ENCODE peak calls at places on chromosomes 11 and 22, in nine cellular contexts. One of them, this sample, is unnamed.

GRCh38 chr11:117882539-117882938 is 6.1 kb upstream of the FXYD6 start:
- DNase-seq in prostate gland: no peak
- DNase-seq in neural crest cell: no peak
- DNase-seq in fibroblast of lung: no peak
- DNase-seq in cardiac fibroblast: no peak
- DNase-seq in mucosa of descending colon: no peak
- DNase-seq in B cell: no peak
- DNase-seq in AG10803: no peak
- DNase-seq in cardiac muscle cell: no peak
- DNase-seq in this sample: no peak

GRCh38 chr11:79413258-79413657 is 27.6 kb downstream of the TENM4 start:
- DNase-seq in neural crest cell: peak; percentile 31
- DNase-seq in prostate gland: no peak
- DNase-seq in mucosa of descending colon: peak; percentile 53
- DNase-seq in cardiac muscle cell: peak; percentile 93
- DNase-seq in fibroblast of lung: peak; percentile 93
- DNase-seq in AG10803: peak; percentile 98
- DNase-seq in B cell: no peak
- DNase-seq in cardiac fibroblast: peak; percentile 90
- DNase-seq in this sample: peak; percentile 13

GRCh38 chr11:26112190-26112715 is 219.7 kb upstream of the ANO3 start:
- DNase-seq in AG10803: no peak
- DNase-seq in neural crest cell: no peak
- DNase-seq in cardiac fibroblast: no peak
- DNase-seq in B cell: no peak
- DNase-seq in prostate gland: no peak
- DNase-seq in fibroblast of lung: no peak
- DNase-seq in cardiac muscle cell: no peak
- DNase-seq in mucosa of descending colon: no peak
- DNase-seq in this sample: no peak

GRCh38 chr22:42721045-42721434 is 370 bp upstream of the A4GALT start:
- DNase-seq in cardiac fibroblast: no peak
- DNase-seq in fibroblast of lung: no peak
- DNase-seq in AG10803: peak; percentile 29
- DNase-seq in prostate gland: no peak
- DNase-seq in cardiac muscle cell: peak; percentile 21
- DNase-seq in B cell: no peak
- DNase-seq in mucosa of descending colon: no peak
- DNase-seq in neural crest cell: no peak
- DNase-seq in this sample: no peak

GRCh38 chr11:48184452-48184851 is 32.2 kb upstream of the OR4B1 start:
- DNase-seq in B cell: no peak
- DNase-seq in fibroblast of lung: no peak
- DNase-seq in prostate gland: no peak
- DNase-seq in AG10803: no peak
- DNase-seq in neural crest cell: no peak
- DNase-seq in mucosa of descending colon: no peak
- DNase-seq in cardiac fibroblast: no peak
- DNase-seq in cardiac muscle cell: no peak
- DNase-seq in this sample: no peak

GRCh38 chr11:8260202-8260996 is 3.3 kb downstream of the LMO1 start:
- DNase-seq in mucosa of descending colon: no peak
- DNase-seq in prostate gland: no peak
- DNase-seq in B cell: no peak
- DNase-seq in fibroblast of lung: no peak
- DNase-seq in neural crest cell: no peak
- DNase-seq in cardiac fibroblast: no peak
- DNase-seq in cardiac muscle cell: no peak
- DNase-seq in AG10803: no peak
- DNase-seq in this sample: no peak

GRCh38 chr11:2211113-2211971 is 39.7 kb upstream of the TH start:
- DNase-seq in fibroblast of lung: no peak
- DNase-seq in neural crest cell: no peak
- DNase-seq in cardiac fibroblast: no peak
- DNase-seq in B cell: no peak
- DNase-seq in cardiac muscle cell: no peak
- DNase-seq in mucosa of descending colon: peak; percentile 57
- DNase-seq in AG10803: no peak
- DNase-seq in prostate gland: peak; percentile 3
- DNase-seq in this sample: no peak

GRCh38 chr11:95703059-95703458 is 86.5 kb downstream of the FAM76B start:
- DNase-seq in B cell: no peak
- DNase-seq in cardiac fibroblast: no peak
- DNase-seq in AG10803: no peak
- DNase-seq in cardiac muscle cell: no peak
- DNase-seq in prostate gland: no peak
- DNase-seq in neural crest cell: no peak
- DNase-seq in mucosa of descending colon: no peak
- DNase-seq in fibroblast of lung: no peak
- DNase-seq in this sample: no peak

GRCh38 chr22:24413271-24413670 is 14.1 kb upstream of the ADORA2A start:
- DNase-seq in mucosa of descending colon: no peak
- DNase-seq in prostate gland: no peak
- DNase-seq in fibroblast of lung: no peak
- DNase-seq in AG10803: no peak
- DNase-seq in cardiac muscle cell: no peak
- DNase-seq in neural crest cell: no peak
- DNase-seq in cardiac fibroblast: no peak
- DNase-seq in B cell: no peak
- DNase-seq in this sample: no peak

GRCh38 chr11:30016588-30017363 is at the start of gene KCNA4:
- DNase-seq in prostate gland: no peak
- DNase-seq in neural crest cell: peak; percentile 46
- DNase-seq in AG10803: peak; percentile 0
- DNase-seq in B cell: peak; percentile 23
- DNase-seq in fibroblast of lung: no peak
- DNase-seq in cardiac muscle cell: peak; percentile 53
- DNase-seq in mucosa of descending colon: no peak
- DNase-seq in cardiac fibroblast: no peak
- DNase-seq in this sample: peak; percentile 62
- TF ChIP-seq CTCF in prostate gland: no peak
- TF ChIP-seq CTCF in neural crest cell: peak; percentile 60
- TF ChIP-seq CTCF in AG10803: no peak
- TF ChIP-seq CTCF in B cell: no peak
- TF ChIP-seq CTCF in fibroblast of lung: no peak
- TF ChIP-seq CTCF in cardiac muscle cell: no peak
- TF ChIP-seq CTCF in mucosa of descending colon: no peak
- TF ChIP-seq CTCF in cardiac fibroblast: no peak
- TF ChIP-seq CTCF in this sample: peak; percentile 57

GRCh38 chr11:70229737-70230136 is 26.6 kb downstream of the FADD start:
- DNase-seq in neural crest cell: no peak
- DNase-seq in AG10803: no peak
- DNase-seq in cardiac muscle cell: no peak
- DNase-seq in mucosa of descending colon: no peak
- DNase-seq in prostate gland: no peak
- DNase-seq in B cell: no peak
- DNase-seq in cardiac fibroblast: no peak
- DNase-seq in fibroblast of lung: no peak
- DNase-seq in this sample: no peak

GRCh38 chr11:70230840-70231710 is 28.0 kb downstream of the FADD start:
- DNase-seq in prostate gland: no peak
- DNase-seq in mucosa of descending colon: no peak
- DNase-seq in cardiac muscle cell: no peak
- DNase-seq in neural crest cell: no peak
- DNase-seq in B cell: no peak
- DNase-seq in fibroblast of lung: no peak
- DNase-seq in cardiac fibroblast: no peak
- DNase-seq in AG10803: no peak
- DNase-seq in this sample: no peak

GRCh38 chr11:70230151-70230839 is 27.2 kb downstream of the FADD start:
- DNase-seq in fibroblast of lung: no peak
- DNase-seq in B cell: no peak
- DNase-seq in mucosa of descending colon: no peak
- DNase-seq in AG10803: peak; percentile 21
- DNase-seq in prostate gland: no peak
- DNase-seq in cardiac muscle cell: peak; percentile 27
- DNase-seq in cardiac fibroblast: peak; percentile 38
- DNase-seq in neural crest cell: no peak
- DNase-seq in this sample: no peak

GRCh38 chr11:70225629-70226582 is 22.8 kb downstream of the FADD start:
- DNase-seq in AG10803: no peak
- DNase-seq in B cell: no peak
- DNase-seq in mucosa of descending colon: peak; percentile 93
- DNase-seq in cardiac fibroblast: no peak
- DNase-seq in cardiac muscle cell: peak; percentile 52
- DNase-seq in neural crest cell: no peak
- DNase-seq in fibroblast of lung: peak; percentile 19
- DNase-seq in prostate gland: no peak
- DNase-seq in this sample: no peak

GRCh38 chr11:70226967-70227366 is 23.9 kb downstream of the FADD start:
- DNase-seq in AG10803: no peak
- DNase-seq in fibroblast of lung: no peak
- DNase-seq in cardiac muscle cell: no peak
- DNase-seq in B cell: no peak
- DNase-seq in prostate gland: no peak
- DNase-seq in neural crest cell: no peak
- DNase-seq in cardiac fibroblast: peak; percentile 43
- DNase-seq in mucosa of descending colon: no peak
- DNase-seq in this sample: peak; percentile 47
- TF ChIP-seq CTCF in AG10803: no peak
- TF ChIP-seq CTCF in fibroblast of lung: peak; percentile 14
- TF ChIP-seq CTCF in cardiac muscle cell: no peak
- TF ChIP-seq CTCF in B cell: no peak
- TF ChIP-seq CTCF in prostate gland: no peak
- TF ChIP-seq CTCF in neural crest cell: peak; percentile 31
- TF ChIP-seq CTCF in cardiac fibroblast: peak; percentile 38
- TF ChIP-seq CTCF in mucosa of descending colon: no peak
- TF ChIP-seq CTCF in this sample: peak; percentile 43

GRCh38 chr11:27472398-27473016 is at the start of gene LGR4:
- DNase-seq in mucosa of descending colon: peak; percentile 95
- DNase-seq in fibroblast of lung: peak; percentile 90
- DNase-seq in prostate gland: peak; percentile 98
- DNase-seq in cardiac muscle cell: peak; percentile 97
- DNase-seq in neural crest cell: peak; percentile 82
- DNase-seq in cardiac fibroblast: peak; percentile 92
- DNase-seq in B cell: peak; percentile 78
- DNase-seq in AG10803: peak; percentile 89
- DNase-seq in this sample: peak; percentile 88
- TF ChIP-seq CTCF in mucosa of descending colon: no peak
- TF ChIP-seq CTCF in fibroblast of lung: no peak
- TF ChIP-seq CTCF in prostate gland: no peak
- TF ChIP-seq CTCF in cardiac muscle cell: no peak
- TF ChIP-seq CTCF in neural crest cell: no peak
- TF ChIP-seq CTCF in cardiac fibroblast: no peak
- TF ChIP-seq CTCF in B cell: no peak
- TF ChIP-seq CTCF in AG10803: no peak
- TF ChIP-seq CTCF in this sample: no peak

GRCh38 chr11:120912915-120913314 is 111.0 kb upstream of the TBCEL start:
- DNase-seq in AG10803: no peak
- DNase-seq in neural crest cell: no peak
- DNase-seq in B cell: no peak
- DNase-seq in mucosa of descending colon: no peak
- DNase-seq in cardiac muscle cell: no peak
- DNase-seq in prostate gland: no peak
- DNase-seq in cardiac fibroblast: no peak
- DNase-seq in fibroblast of lung: no peak
- DNase-seq in this sample: no peak
- TF ChIP-seq CTCF in AG10803: no peak
- TF ChIP-seq CTCF in neural crest cell: no peak
- TF ChIP-seq CTCF in B cell: no peak
- TF ChIP-seq CTCF in mucosa of descending colon: no peak
- TF ChIP-seq CTCF in cardiac muscle cell: no peak
- TF ChIP-seq CTCF in prostate gland: no peak
- TF ChIP-seq CTCF in cardiac fibroblast: no peak
- TF ChIP-seq CTCF in fibroblast of lung: no peak
- TF ChIP-seq CTCF in this sample: no peak

GRCh38 chr11:75351541-75352416 is at the start of gene ARRB1:
- DNase-seq in neural crest cell: peak; percentile 51
- DNase-seq in mucosa of descending colon: peak; percentile 82
- DNase-seq in prostate gland: no peak
- DNase-seq in B cell: peak; percentile 78
- DNase-seq in cardiac muscle cell: peak; percentile 70
- DNase-seq in cardiac fibroblast: peak; percentile 41
- DNase-seq in AG10803: peak; percentile 55
- DNase-seq in fibroblast of lung: peak; percentile 61
- DNase-seq in this sample: peak; percentile 64
- TF ChIP-seq CTCF in neural crest cell: no peak
- TF ChIP-seq CTCF in mucosa of descending colon: peak; percentile 7
- TF ChIP-seq CTCF in prostate gland: no peak
- TF ChIP-seq CTCF in B cell: no peak
- TF ChIP-seq CTCF in cardiac muscle cell: no peak
- TF ChIP-seq CTCF in cardiac fibroblast: peak; percentile 7
- TF ChIP-seq CTCF in AG10803: no peak
- TF ChIP-seq CTCF in fibroblast of lung: no peak
- TF ChIP-seq CTCF in this sample: no peak

This sample was measured in endothelial cell.